ENCODE peak calls at places on chromosomes 13 and 19, in five cellular contexts. S, B, A, F and T are unnamed samples.

GRCh38 chr19:28037186-28037585 is 1175.8 kb downstream of the UQCRFS1 start:
- DNase-seq in A (no peak), B (no peak), F (no peak), S (no peak), T (no peak)

GRCh38 chr13:25973576-25973975 is 78.2 kb downstream of the SHISA2 start:
- DNase-seq in B (no peak), A (no peak), S (no peak), F (no peak), T (no peak)

GRCh38 chr13:107993239-107993948 is 221.9 kb downstream of the LIG4 start:
- DNase-seq in B (no peak), A (no peak), F (no peak), S (no peak), T (no peak)

GRCh38 chr19:18364826-18365528 is 21.0 kb upstream of the GDF15 start:
- DNase-seq in B (no peak), A (peak), S (peak), F (no peak), T (peak)

GRCh38 chr13:47399599-47399998 is 502.7 kb upstream of the HTR2A start:
- DNase-seq in F (no peak), A (no peak), B (no peak), S (no peak), T (no peak)

GRCh38 chr19:40271706-40272105 is 13.4 kb downstream of the AKT2 start:
- DNase-seq in S (no peak), F (no peak), A (no peak), B (no peak), T (no peak)

GRCh38 chr19:38227272-38228004 is 3.4 kb upstream of the DPF1 start:
- DNase-seq in F (no peak), A (no peak), S (no peak), B (no peak), T (no peak)

GRCh38 chr19:47618771-47619170 is 9.8 kb downstream of the BICRA start:
- DNase-seq in A (no peak), B (no peak), F (no peak), S (no peak), T (no peak)

GRCh38 chr13:51416107-51416506 is 36.7 kb downstream of the INTS6 start:
- DNase-seq in A (no peak), S (no peak), B (no peak), F (no peak), T (no peak)

GRCh38 chr19:5929179-5929578 is 15.1 kb downstream of the CAPS start:
- DNase-seq in B (no peak), F (no peak), S (no peak), A (no peak), T (no peak)

GRCh38 chr19:43474986-43475705 is 9.7 kb upstream of the LYPD3 start:
- DNase-seq in S (peak), A (peak), F (peak), B (peak), T (peak)

GRCh38 chr13:28466151-28466550 is 28.8 kb downstream of the FLT1 start:
- DNase-seq in B (no peak), A (no peak), S (no peak), F (no peak), T (no peak)

GRCh38 chr19:57803594-57804325 is 11.0 kb downstream of the ZNF552 start:
- DNase-seq in B (no peak), A (peak), S (no peak), F (no peak), T (peak)

GRCh38 chr13:80975903-80976302 is 635.0 kb upstream of the SPRY2 start:
- DNase-seq in F (no peak), A (no peak), S (no peak), B (no peak), T (no peak)

GRCh38 chr19:35013820-35014754 is 14.0 kb downstream of the GRAMD1A start:
- DNase-seq in F (peak), B (no peak), A (no peak), S (no peak), T (no peak)

GRCh38 chr19:16417660-16418596 is 53.8 kb downstream of the EPS15L1 start:
- DNase-seq in B (no peak), A (no peak), S (peak), F (peak), T (peak)

GRCh38 chr19:47084879-47085439 is 28.6 kb downstream of the ZC3H4 start:
- DNase-seq in F (no peak), B (no peak), S (no peak), A (no peak), T (no peak)

GRCh38 chr19:8302357-8302691 is 5.8 kb downstream of the CD320 start:
- DNase-seq in B (no peak), S (peak), A (no peak), F (no peak), T (peak)